ENCODE peak calls at places on chromosome 17, in ten cellular contexts. One of them, this sample, is unnamed.

GRCh38 chr17:79991140-79991923 is 44.3 kb downstream of the TBC1D16 start:
- DNase-seq in cardiac fibroblast: peak
- DNase-seq in upper lobe of right lung: peak
- DNase-seq in BJ: no peak
- DNase-seq in heart right ventricle: peak
- DNase-seq in PC-9: peak
- DNase-seq in neural progenitor cell: peak
- DNase-seq in HFFc6: peak
- DNase-seq in GM12864: no peak
- DNase-seq in lung: peak
- DNase-seq in this sample: peak

GRCh38 chr17:81396722-81397313 is 1.6 kb downstream of the BAHCC1 start:
- DNase-seq in cardiac fibroblast: no peak
- DNase-seq in upper lobe of right lung: peak
- DNase-seq in BJ: no peak
- DNase-seq in heart right ventricle: no peak
- DNase-seq in PC-9: peak
- DNase-seq in neural progenitor cell: peak
- DNase-seq in HFFc6: peak
- DNase-seq in GM12864: no peak
- DNase-seq in lung: no peak
- DNase-seq in this sample: peak

GRCh38 chr17:5499790-5500189 is 13.4 kb downstream of the MIS12 start:
- DNase-seq in cardiac fibroblast: no peak
- DNase-seq in upper lobe of right lung: no peak
- DNase-seq in BJ: no peak
- DNase-seq in heart right ventricle: no peak
- DNase-seq in PC-9: no peak
- DNase-seq in neural progenitor cell: peak
- DNase-seq in HFFc6: no peak
- DNase-seq in GM12864: no peak
- DNase-seq in lung: no peak
- DNase-seq in this sample: no peak

GRCh38 chr17:35254107-35254802 is 11.4 kb downstream of the SLFN5 start:
- DNase-seq in cardiac fibroblast: peak
- DNase-seq in upper lobe of right lung: no peak
- DNase-seq in BJ: peak
- DNase-seq in heart right ventricle: peak
- DNase-seq in PC-9: peak
- DNase-seq in neural progenitor cell: no peak
- DNase-seq in HFFc6: peak
- DNase-seq in GM12864: no peak
- DNase-seq in lung: peak
- DNase-seq in this sample: peak

GRCh38 chr17:40417258-40417608 is 463 bp downstream of the TOP2A start:
- DNase-seq in cardiac fibroblast: no peak
- DNase-seq in upper lobe of right lung: no peak
- DNase-seq in BJ: no peak
- DNase-seq in heart right ventricle: no peak
- DNase-seq in PC-9: no peak
- DNase-seq in neural progenitor cell: peak
- DNase-seq in HFFc6: peak
- DNase-seq in GM12864: no peak
- DNase-seq in lung: no peak
- DNase-seq in this sample: peak

GRCh38 chr17:43753488-43754129 is 5.0 kb downstream of the SOST start:
- DNase-seq in cardiac fibroblast: no peak
- DNase-seq in upper lobe of right lung: no peak
- DNase-seq in BJ: no peak
- DNase-seq in heart right ventricle: no peak
- DNase-seq in PC-9: peak
- DNase-seq in neural progenitor cell: no peak
- DNase-seq in HFFc6: peak
- DNase-seq in GM12864: no peak
- DNase-seq in lung: no peak
- DNase-seq in this sample: peak

GRCh38 chr17:72351884-72352346 is 231.1 kb downstream of the SOX9 start:
- DNase-seq in cardiac fibroblast: no peak
- DNase-seq in upper lobe of right lung: no peak
- DNase-seq in BJ: no peak
- DNase-seq in heart right ventricle: no peak
- DNase-seq in PC-9: no peak
- DNase-seq in neural progenitor cell: peak
- DNase-seq in HFFc6: no peak
- DNase-seq in GM12864: no peak
- DNase-seq in lung: no peak
- DNase-seq in this sample: no peak

GRCh38 chr17:18004901-18005305 is 32.2 kb downstream of the DRC3 start:
- DNase-seq in cardiac fibroblast: no peak
- DNase-seq in upper lobe of right lung: no peak
- DNase-seq in BJ: no peak
- DNase-seq in heart right ventricle: no peak
- DNase-seq in PC-9: no peak
- DNase-seq in neural progenitor cell: peak
- DNase-seq in HFFc6: no peak
- DNase-seq in GM12864: no peak
- DNase-seq in lung: no peak
- DNase-seq in this sample: no peak

GRCh38 chr17:33290156-33290697 is 2.9 kb downstream of the ASIC2 start:
- DNase-seq in cardiac fibroblast: no peak
- DNase-seq in upper lobe of right lung: no peak
- DNase-seq in BJ: no peak
- DNase-seq in heart right ventricle: no peak
- DNase-seq in PC-9: no peak
- DNase-seq in neural progenitor cell: no peak
- DNase-seq in HFFc6: no peak
- DNase-seq in GM12864: no peak
- DNase-seq in lung: no peak
- DNase-seq in this sample: no peak

GRCh38 chr17:33292981-33293867 is at the start of gene ASIC2:
- DNase-seq in cardiac fibroblast: no peak
- DNase-seq in upper lobe of right lung: no peak
- DNase-seq in BJ: no peak
- DNase-seq in heart right ventricle: no peak
- DNase-seq in PC-9: peak
- DNase-seq in neural progenitor cell: peak
- DNase-seq in HFFc6: no peak
- DNase-seq in GM12864: no peak
- DNase-seq in lung: no peak
- DNase-seq in this sample: peak

GRCh38 chr17:33291248-33292183 is 1.6 kb downstream of the ASIC2 start:
- DNase-seq in cardiac fibroblast: peak
- DNase-seq in upper lobe of right lung: peak
- DNase-seq in BJ: no peak
- DNase-seq in heart right ventricle: no peak
- DNase-seq in PC-9: no peak
- DNase-seq in neural progenitor cell: peak
- DNase-seq in HFFc6: no peak
- DNase-seq in GM12864: no peak
- DNase-seq in lung: no peak
- DNase-seq in this sample: peak

GRCh38 chr17:33294994-33295393 is 1.9 kb upstream of the ASIC2 start:
- DNase-seq in cardiac fibroblast: no peak
- DNase-seq in upper lobe of right lung: no peak
- DNase-seq in BJ: no peak
- DNase-seq in heart right ventricle: no peak
- DNase-seq in PC-9: no peak
- DNase-seq in neural progenitor cell: no peak
- DNase-seq in HFFc6: no peak
- DNase-seq in GM12864: no peak
- DNase-seq in lung: no peak
- DNase-seq in this sample: no peak

GRCh38 chr17:33292184-33292980 is 713 bp downstream of the ASIC2 start:
- DNase-seq in cardiac fibroblast: no peak
- DNase-seq in upper lobe of right lung: no peak
- DNase-seq in BJ: no peak
- DNase-seq in heart right ventricle: no peak
- DNase-seq in PC-9: peak
- DNase-seq in neural progenitor cell: peak
- DNase-seq in HFFc6: no peak
- DNase-seq in GM12864: no peak
- DNase-seq in lung: no peak
- DNase-seq in this sample: peak
- TF ChIP-seq CTCF in cardiac fibroblast: peak
- TF ChIP-seq CTCF in upper lobe of right lung: peak
- TF ChIP-seq CTCF in BJ: peak
- TF ChIP-seq CTCF in heart right ventricle: peak
- TF ChIP-seq CTCF in PC-9: no peak
- TF ChIP-seq CTCF in neural progenitor cell: peak
- TF ChIP-seq CTCF in HFFc6: no peak
- TF ChIP-seq CTCF in GM12864: peak
- TF ChIP-seq CTCF in lung: no peak
- TF ChIP-seq CTCF in this sample: peak

DNA sequence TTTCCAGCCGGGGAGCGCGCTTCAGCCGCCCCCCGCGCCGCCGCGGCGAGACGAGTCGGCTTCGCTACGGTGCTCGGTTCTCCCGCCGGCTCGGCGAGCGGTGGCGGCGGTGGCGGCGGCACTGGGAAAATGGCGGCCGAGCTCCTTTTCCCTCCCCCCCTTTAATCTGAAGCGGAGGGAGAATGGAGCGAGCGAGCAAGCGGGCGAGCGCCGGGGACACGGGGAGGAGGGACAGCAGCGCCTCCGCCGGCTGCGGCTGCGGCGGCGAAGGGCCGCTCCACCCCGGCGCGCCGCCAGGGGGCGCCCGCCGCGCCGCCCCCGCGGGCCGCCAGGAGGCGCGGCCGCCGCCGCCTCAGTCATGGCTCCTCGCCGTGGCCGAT is at the start of gene KANSL1:
- DNase-seq in cardiac fibroblast: peak
- DNase-seq in upper lobe of right lung: peak
- DNase-seq in BJ: no peak
- DNase-seq in heart right ventricle: peak
- DNase-seq in PC-9: peak
- DNase-seq in neural progenitor cell: peak
- DNase-seq in HFFc6: peak
- DNase-seq in GM12864: peak
- DNase-seq in lung: peak
- DNase-seq in this sample: peak
- TF ChIP-seq CTCF in cardiac fibroblast: peak
- TF ChIP-seq CTCF in upper lobe of right lung: peak
- TF ChIP-seq CTCF in BJ: peak
- TF ChIP-seq CTCF in heart right ventricle: peak
- TF ChIP-seq CTCF in PC-9: no peak
- TF ChIP-seq CTCF in neural progenitor cell: no peak
- TF ChIP-seq CTCF in HFFc6: peak
- TF ChIP-seq CTCF in GM12864: peak
- TF ChIP-seq CTCF in lung: peak
- TF ChIP-seq CTCF in this sample: peak

GRCh38 chr17:50550661-50551432 is 3.9 kb downstream of the SPATA20 start:
- DNase-seq in cardiac fibroblast: peak
- DNase-seq in upper lobe of right lung: peak
- DNase-seq in BJ: no peak
- DNase-seq in heart right ventricle: peak
- DNase-seq in PC-9: peak
- DNase-seq in neural progenitor cell: peak
- DNase-seq in HFFc6: peak
- DNase-seq in GM12864: no peak
- DNase-seq in lung: peak
- DNase-seq in this sample: peak
- TF ChIP-seq CTCF in cardiac fibroblast: peak
- TF ChIP-seq CTCF in upper lobe of right lung: peak
- TF ChIP-seq CTCF in BJ: peak
- TF ChIP-seq CTCF in heart right ventricle: peak
- TF ChIP-seq CTCF in PC-9: peak
- TF ChIP-seq CTCF in neural progenitor cell: peak
- TF ChIP-seq CTCF in HFFc6: peak
- TF ChIP-seq CTCF in GM12864: peak
- TF ChIP-seq CTCF in lung: peak
- TF ChIP-seq CTCF in this sample: peak

DNA sequence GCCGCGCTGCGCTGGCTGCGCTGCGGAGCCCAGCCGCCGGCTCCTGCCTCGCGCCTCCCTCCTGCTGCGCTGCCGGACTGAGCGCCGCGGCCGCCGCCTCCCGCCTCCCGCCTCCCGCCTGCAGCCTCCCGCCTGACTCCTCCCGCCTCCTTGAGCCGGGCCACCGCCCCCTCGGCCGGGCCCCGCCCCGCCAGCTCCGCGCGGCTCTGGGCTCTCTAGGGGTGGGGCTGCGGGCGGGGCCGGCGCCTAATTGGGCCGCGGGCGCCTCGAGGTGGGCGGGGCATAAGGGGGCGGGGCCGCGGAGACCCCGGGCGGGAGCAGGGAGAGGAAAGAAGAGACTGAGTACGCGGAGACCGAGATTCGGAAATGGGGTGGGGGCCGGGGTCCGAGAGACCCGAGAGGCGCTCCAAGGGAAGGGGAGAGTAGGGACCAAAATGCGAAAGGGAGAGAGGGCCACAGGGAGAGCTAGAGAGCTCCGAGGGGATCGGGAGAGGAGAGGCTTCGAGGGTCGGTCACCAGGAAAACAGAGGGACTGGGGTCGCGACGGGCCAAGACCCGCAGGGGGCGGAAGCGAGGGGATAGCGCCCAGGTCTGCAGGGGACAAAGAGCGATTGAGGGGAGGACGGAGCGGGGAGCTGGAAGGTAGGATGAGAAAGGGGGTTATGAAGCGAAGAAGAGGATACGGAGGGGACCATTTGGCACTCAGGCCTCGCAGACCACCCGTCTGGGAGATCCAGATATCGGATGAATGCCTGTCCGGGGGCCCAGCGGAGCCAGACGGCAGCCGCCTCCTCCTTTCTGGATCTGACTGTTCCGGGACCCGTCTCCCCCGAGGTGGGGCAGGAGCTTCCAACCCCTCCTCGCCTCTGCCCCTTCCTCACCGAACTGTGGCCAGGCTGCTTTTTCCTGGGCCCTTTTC is at the start of gene C1QL1:
- DNase-seq in cardiac fibroblast: peak
- DNase-seq in upper lobe of right lung: peak
- DNase-seq in BJ: peak
- DNase-seq in heart right ventricle: peak
- DNase-seq in PC-9: peak
- DNase-seq in neural progenitor cell: peak
- DNase-seq in HFFc6: peak
- DNase-seq in GM12864: no peak
- DNase-seq in lung: peak
- DNase-seq in this sample: peak
- TF ChIP-seq CTCF in cardiac fibroblast: peak
- TF ChIP-seq CTCF in upper lobe of right lung: peak
- TF ChIP-seq CTCF in BJ: peak
- TF ChIP-seq CTCF in heart right ventricle: no peak
- TF ChIP-seq CTCF in PC-9: no peak
- TF ChIP-seq CTCF in neural progenitor cell: peak
- TF ChIP-seq CTCF in HFFc6: peak
- TF ChIP-seq CTCF in GM12864: peak
- TF ChIP-seq CTCF in lung: no peak
- TF ChIP-seq CTCF in this sample: no peak

DNA sequence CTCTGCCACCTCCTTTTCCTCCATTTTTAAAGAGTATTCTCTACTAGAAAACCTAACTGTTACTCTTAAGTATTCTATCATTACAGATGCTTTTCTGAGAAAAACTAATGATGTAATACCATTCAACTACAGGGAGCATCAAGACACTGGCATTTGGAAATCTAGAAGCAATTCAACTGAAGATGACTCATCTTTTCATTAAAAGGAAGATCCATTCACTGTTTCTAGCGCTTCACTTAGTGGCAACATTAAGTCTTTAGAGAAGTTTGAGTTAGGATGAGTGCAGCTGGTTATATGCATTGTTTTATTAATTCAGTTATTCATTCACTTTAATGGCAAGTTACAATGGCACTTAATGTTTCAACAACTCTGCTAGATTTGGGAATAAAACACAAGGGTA is 61.6 kb downstream of the KCNJ2 start:
- DNase-seq in cardiac fibroblast: no peak
- DNase-seq in upper lobe of right lung: no peak
- DNase-seq in BJ: no peak
- DNase-seq in heart right ventricle: no peak
- DNase-seq in PC-9: no peak
- DNase-seq in neural progenitor cell: no peak
- DNase-seq in HFFc6: no peak
- DNase-seq in GM12864: no peak
- DNase-seq in lung: no peak
- DNase-seq in this sample: peak
- TF ChIP-seq CTCF in cardiac fibroblast: no peak
- TF ChIP-seq CTCF in upper lobe of right lung: no peak
- TF ChIP-seq CTCF in BJ: no peak
- TF ChIP-seq CTCF in heart right ventricle: no peak
- TF ChIP-seq CTCF in PC-9: no peak
- TF ChIP-seq CTCF in neural progenitor cell: no peak
- TF ChIP-seq CTCF in HFFc6: no peak
- TF ChIP-seq CTCF in GM12864: no peak
- TF ChIP-seq CTCF in lung: no peak
- TF ChIP-seq CTCF in this sample: no peak